ENCODE peak calls at places on chromosome 20, in ten cellular contexts. C is HCEC 1CT; F is SHP77 treated with DMSO at 0.1 percent for 48 hours; X is activated effector memory CD4-positive, alpha-beta T cell treated with anti-CD3 and anti-CD28 coated beads, Interleukin-2, amount 50 U/mL, for 16 hours; D is AG10803; K is COLO829; U is HFF-Myc; J is GM23248; N is nucleus accumbens; L is tibial nerve. O is an unnamed sample.

GRCh38 chr20:32636821-32637220 is 36.9 kb downstream of the C20orf203 start:
- DNase-seq in C (no peak), F (no peak), X (no peak), D (no peak), K (no peak), U (no peak), J (no peak), N (no peak), L (no peak), O (no peak)

GRCh38 chr20:16261733-16262277 is 311.4 kb downstream of the KIF16B start:
- DNase-seq in C (no peak), F (no peak), X (no peak), D (no peak), K (no peak), U (no peak), J (no peak), N (no peak), L (no peak), O (no peak)

GRCh38 chr20:47274449-47275108 is 81.9 kb downstream of the ZMYND8 start:
- DNase-seq in C (peak; percentile 97), F (no peak), X (no peak), D (peak; percentile 93), K (peak; percentile 97), U (peak; percentile 85), J (peak; percentile 95), N (no peak), L (peak; percentile 30), O (peak; percentile 77)

GRCh38 chr20:5078399-5078958 is 41.3 kb downstream of the PCNA start:
- DNase-seq in C (peak; percentile 74), F (no peak), X (peak; percentile 89), D (peak; percentile 25), K (peak; percentile 45), U (no peak), J (peak; percentile 87), N (no peak), L (peak; percentile 50), O (no peak)

GRCh38 chr20:35297153-35297552 is 4.9 kb upstream of the FAM83C start:
- DNase-seq in C (no peak), F (no peak), X (no peak), D (no peak), K (no peak), U (no peak), J (no peak), N (no peak), L (no peak), O (no peak)

GRCh38 chr20:25139061-25139705 is 56.3 kb upstream of the ENTPD6 start:
- DNase-seq in C (no peak), F (peak; percentile 41), X (no peak), D (no peak), K (no peak), U (no peak), J (no peak), N (no peak), L (no peak), O (no peak)

GRCh38 chr20:48685300-48685699 is 142.5 kb downstream of the PREX1 start:
- DNase-seq in C (no peak), F (no peak), X (no peak), D (no peak), K (no peak), U (no peak), J (no peak), N (no peak), L (no peak), O (no peak)

GRCh38 chr20:64040231-64041039 is 4.5 kb downstream of the C20orf204 start:
- DNase-seq in C (no peak), F (no peak), X (no peak), D (no peak), K (no peak), U (no peak), J (no peak), N (no peak), L (no peak), O (no peak)

GRCh38 chr20:38260025-38260377 is 534 bp downstream of the KIAA1755 start:
- DNase-seq in C (no peak), F (no peak), X (no peak), D (no peak), K (peak; percentile 15), U (no peak), J (peak; percentile 50), N (no peak), L (no peak), O (no peak)

GRCh38 chr20:45910670-45911485 is 1.1 kb downstream of the PLTP start:
- DNase-seq in C (peak; percentile 100), F (no peak), X (peak; percentile 94), D (peak; percentile 100), K (peak; percentile 100), U (peak; percentile 99), J (peak; percentile 99), N (peak; percentile 42), L (peak; percentile 100), O (peak; percentile 86)

GRCh38 chr20:44356353-44356723 is 839 bp downstream of the HNF4A start:
- DNase-seq in C (no peak), F (no peak), X (no peak), D (no peak), K (no peak), U (no peak), J (no peak), N (no peak), L (no peak), O (no peak)

GRCh38 chr20:49887251-49887827 is 28.0 kb downstream of the SPATA2 start:
- DNase-seq in C (peak; percentile 15), F (no peak), X (no peak), D (peak; percentile 20), K (peak; percentile 91), U (peak; percentile 67), J (peak; percentile 40), N (no peak), L (no peak), O (no peak)

GRCh38 chr20:701401-702129 is 26.0 kb upstream of the SCRT2 start:
- DNase-seq in C (no peak), F (no peak), X (peak; percentile 17), D (no peak), K (no peak), U (no peak), J (no peak), N (no peak), L (no peak), O (no peak)

GRCh38 chr20:326645-327031 is 1.3 kb downstream of the SOX12 start:
- DNase-seq in C (peak; percentile 55), F (no peak), X (no peak), D (peak; percentile 21), K (no peak), U (no peak), J (peak; percentile 66), N (no peak), L (no peak), O (no peak)

GRCh38 chr20:47263080-47263479 is 93.4 kb downstream of the ZMYND8 start:
- DNase-seq in C (no peak), F (no peak), X (no peak), D (no peak), K (no peak), U (no peak), J (no peak), N (no peak), L (no peak), O (no peak)

GRCh38 chr20:46939031-46939430 is 44.4 kb downstream of the EYA2 start:
- DNase-seq in C (peak; percentile 13), F (no peak), X (no peak), D (no peak), K (peak; percentile 55), U (no peak), J (peak; percentile 43), N (no peak), L (no peak), O (no peak)

GRCh38 chr20:63942250-63943006 is 13.8 kb downstream of the UCKL1 start:
- DNase-seq in C (no peak), F (no peak), X (peak; percentile 79), D (no peak), K (peak; percentile 69), U (no peak), J (peak; percentile 58), N (no peak), L (no peak), O (no peak)

GRCh38 chr20:17043323-17043722 is 183.5 kb upstream of the PCSK2 start:
- DNase-seq in C (no peak), F (no peak), X (no peak), D (no peak), K (no peak), U (no peak), J (no peak), N (no peak), L (no peak), O (no peak)

GRCh38 chr20:63359164-63359934 is 1.8 kb downstream of the CHRNA4 start:
- DNase-seq in C (no peak), F (no peak), X (no peak), D (no peak), K (no peak), U (no peak), J (no peak), N (no peak), L (no peak), O (no peak)

GRCh38 chr20:43563991-43564390 is 5.2 kb downstream of the SGK2 start:
- DNase-seq in C (no peak), F (no peak), X (no peak), D (no peak), K (no peak), U (no peak), J (no peak), N (no peak), L (no peak), O (no peak)

GRCh38 chr20:32976746-32977145 is 27.5 kb downstream of the SUN5 start:
- DNase-seq in C (no peak), F (no peak), X (no peak), D (no peak), K (no peak), U (no peak), J (no peak), N (no peak), L (no peak), O (no peak)

O was measured in amniotic stem cell.